ENCODE peak calls at places on chromosome 12, in five cellular contexts. One of them, this sample, is unnamed.
A peak's percentile ranks its signal among the peaks of the same experiment; 100 is the strongest.

GRCh38 chr12:116066381-116067230 is 210.9 kb downstream of the MED13L start:
- DNase-seq in activated effector memory CD4-positive, alpha-beta T cell treated with Interleukin-2 at 50 U/mL for 16 hours: peak; percentile 35
- DNase-seq in neural crest cell: peak; percentile 35
- DNase-seq in AG04449: no peak
- DNase-seq in stimulated activated CD8-positive, alpha-beta memory T cell treated with anti-CD3 and anti-CD28 coated beads, Interleukin-2, amount 100 ng/mL, for 1 hour: peak; percentile 28
- DNase-seq in this sample: peak; percentile 36

GRCh38 chr12:69639400-69640016 is 28.8 kb upstream of the LRRC10 start:
- DNase-seq in stimulated activated CD8-positive, alpha-beta memory T cell treated with anti-CD3 and anti-CD28 coated beads, Interleukin-2, amount 100 ng/mL, for 1 hour: peak; percentile 36
- DNase-seq in activated effector memory CD4-positive, alpha-beta T cell treated with Interleukin-2 at 50 U/mL for 16 hours: peak; percentile 32
- DNase-seq in neural crest cell: peak; percentile 66
- DNase-seq in AG04449: peak; percentile 3
- DNase-seq in this sample: peak; percentile 86

GRCh38 chr12:2813573-2814185 is 1.2 kb downstream of the ITFG2 start:
- DNase-seq in AG04449: peak; percentile 26
- DNase-seq in stimulated activated CD8-positive, alpha-beta memory T cell treated with anti-CD3 and anti-CD28 coated beads, Interleukin-2, amount 100 ng/mL, for 1 hour: peak; percentile 28
- DNase-seq in activated effector memory CD4-positive, alpha-beta T cell treated with Interleukin-2 at 50 U/mL for 16 hours: peak; percentile 2
- DNase-seq in neural crest cell: peak; percentile 41
- DNase-seq in this sample: peak; percentile 57

GRCh38 chr12:101935769-101936741 is 58.7 kb downstream of the DRAM1 start:
- DNase-seq in AG04449: peak; percentile 92
- DNase-seq in stimulated activated CD8-positive, alpha-beta memory T cell treated with anti-CD3 and anti-CD28 coated beads, Interleukin-2, amount 100 ng/mL, for 1 hour: no peak
- DNase-seq in neural crest cell: no peak
- DNase-seq in activated effector memory CD4-positive, alpha-beta T cell treated with Interleukin-2 at 50 U/mL for 16 hours: no peak
- DNase-seq in this sample: no peak

GRCh38 chr12:14896477-14897184 is 11.0 kb upstream of the MGP start:
- DNase-seq in neural crest cell: no peak
- DNase-seq in activated effector memory CD4-positive, alpha-beta T cell treated with Interleukin-2 at 50 U/mL for 16 hours: no peak
- DNase-seq in AG04449: peak; percentile 60
- DNase-seq in stimulated activated CD8-positive, alpha-beta memory T cell treated with anti-CD3 and anti-CD28 coated beads, Interleukin-2, amount 100 ng/mL, for 1 hour: no peak
- DNase-seq in this sample: no peak

GRCh38 chr12:132285991-132286681 is 43.3 kb downstream of the GALNT9 start:
- DNase-seq in stimulated activated CD8-positive, alpha-beta memory T cell treated with anti-CD3 and anti-CD28 coated beads, Interleukin-2, amount 100 ng/mL, for 1 hour: no peak
- DNase-seq in activated effector memory CD4-positive, alpha-beta T cell treated with Interleukin-2 at 50 U/mL for 16 hours: no peak
- DNase-seq in AG04449: no peak
- DNase-seq in neural crest cell: no peak
- DNase-seq in this sample: peak; percentile 80

GRCh38 chr12:47383942-47384341 is 304.2 kb upstream of the AMIGO2 start:
- DNase-seq in activated effector memory CD4-positive, alpha-beta T cell treated with Interleukin-2 at 50 U/mL for 16 hours: no peak
- DNase-seq in AG04449: no peak
- DNase-seq in neural crest cell: no peak
- DNase-seq in stimulated activated CD8-positive, alpha-beta memory T cell treated with anti-CD3 and anti-CD28 coated beads, Interleukin-2, amount 100 ng/mL, for 1 hour: no peak
- DNase-seq in this sample: no peak

GRCh38 chr12:105706321-105706972 is 376.0 kb downstream of the C12orf75 start:
- DNase-seq in AG04449: no peak
- DNase-seq in neural crest cell: no peak
- DNase-seq in stimulated activated CD8-positive, alpha-beta memory T cell treated with anti-CD3 and anti-CD28 coated beads, Interleukin-2, amount 100 ng/mL, for 1 hour: no peak
- DNase-seq in activated effector memory CD4-positive, alpha-beta T cell treated with Interleukin-2 at 50 U/mL for 16 hours: no peak
- DNase-seq in this sample: peak; percentile 65

GRCh38 chr12:49664591-49665146 is 41.3 kb downstream of the PRPF40B start:
- DNase-seq in stimulated activated CD8-positive, alpha-beta memory T cell treated with anti-CD3 and anti-CD28 coated beads, Interleukin-2, amount 100 ng/mL, for 1 hour: no peak
- DNase-seq in AG04449: no peak
- DNase-seq in activated effector memory CD4-positive, alpha-beta T cell treated with Interleukin-2 at 50 U/mL for 16 hours: no peak
- DNase-seq in neural crest cell: no peak
- DNase-seq in this sample: no peak

GRCh38 chr12:123845881-123846280 is 83.8 kb downstream of the DNAH10 start:
- DNase-seq in activated effector memory CD4-positive, alpha-beta T cell treated with Interleukin-2 at 50 U/mL for 16 hours: no peak
- DNase-seq in AG04449: no peak
- DNase-seq in stimulated activated CD8-positive, alpha-beta memory T cell treated with anti-CD3 and anti-CD28 coated beads, Interleukin-2, amount 100 ng/mL, for 1 hour: no peak
- DNase-seq in neural crest cell: no peak
- DNase-seq in this sample: no peak

GRCh38 chr12:49892084-49892731 is 11.5 kb downstream of the FAIM2 start:
- DNase-seq in activated effector memory CD4-positive, alpha-beta T cell treated with Interleukin-2 at 50 U/mL for 16 hours: no peak
- DNase-seq in stimulated activated CD8-positive, alpha-beta memory T cell treated with anti-CD3 and anti-CD28 coated beads, Interleukin-2, amount 100 ng/mL, for 1 hour: no peak
- DNase-seq in AG04449: no peak
- DNase-seq in neural crest cell: no peak
- DNase-seq in this sample: no peak

GRCh38 chr12:59916988-59917387 is 321.2 kb downstream of the SLC16A7 start:
- DNase-seq in stimulated activated CD8-positive, alpha-beta memory T cell treated with anti-CD3 and anti-CD28 coated beads, Interleukin-2, amount 100 ng/mL, for 1 hour: no peak
- DNase-seq in activated effector memory CD4-positive, alpha-beta T cell treated with Interleukin-2 at 50 U/mL for 16 hours: no peak
- DNase-seq in AG04449: no peak
- DNase-seq in neural crest cell: no peak
- DNase-seq in this sample: no peak

GRCh38 chr12:103762473-103762872 is 78.6 kb downstream of the NT5DC3 start:
- DNase-seq in stimulated activated CD8-positive, alpha-beta memory T cell treated with anti-CD3 and anti-CD28 coated beads, Interleukin-2, amount 100 ng/mL, for 1 hour: no peak
- DNase-seq in AG04449: no peak
- DNase-seq in neural crest cell: no peak
- DNase-seq in activated effector memory CD4-positive, alpha-beta T cell treated with Interleukin-2 at 50 U/mL for 16 hours: no peak
- DNase-seq in this sample: no peak

GRCh38 chr12:131057211-131057721 is 103.6 kb downstream of the ADGRD1 start:
- DNase-seq in activated effector memory CD4-positive, alpha-beta T cell treated with Interleukin-2 at 50 U/mL for 16 hours: no peak
- DNase-seq in AG04449: no peak
- DNase-seq in stimulated activated CD8-positive, alpha-beta memory T cell treated with anti-CD3 and anti-CD28 coated beads, Interleukin-2, amount 100 ng/mL, for 1 hour: no peak
- DNase-seq in neural crest cell: no peak
- DNase-seq in this sample: peak; percentile 6

GRCh38 chr12:47234576-47235141 is 154.9 kb upstream of the AMIGO2 start:
- DNase-seq in activated effector memory CD4-positive, alpha-beta T cell treated with Interleukin-2 at 50 U/mL for 16 hours: no peak
- DNase-seq in AG04449: no peak
- DNase-seq in neural crest cell: no peak
- DNase-seq in stimulated activated CD8-positive, alpha-beta memory T cell treated with anti-CD3 and anti-CD28 coated beads, Interleukin-2, amount 100 ng/mL, for 1 hour: no peak
- DNase-seq in this sample: no peak

GRCh38 chr12:46657416-46658411 is 168.1 kb downstream of the SLC38A4 start:
- DNase-seq in neural crest cell: no peak
- DNase-seq in stimulated activated CD8-positive, alpha-beta memory T cell treated with anti-CD3 and anti-CD28 coated beads, Interleukin-2, amount 100 ng/mL, for 1 hour: no peak
- DNase-seq in AG04449: no peak
- DNase-seq in activated effector memory CD4-positive, alpha-beta T cell treated with Interleukin-2 at 50 U/mL for 16 hours: no peak
- DNase-seq in this sample: no peak